ENCODE peak calls at places on chromosomes 13 and 19, in nine cellular contexts. O is uterus; C is bronchial epithelial cell; B is mucosa of descending colon; W is mammary epithelial cell; U is CD8-positive, alpha-beta T cell; N is dorsolateral prefrontal cortex; Q is lung; I is kidney. R is an unnamed sample.

GRCh38 chr13:40764587-40765403 is 6.2 kb downstream of the MRPS31 start:
- DNase-seq in U (no peak), O (no peak), B (peak; percentile 65), W (peak; percentile 40), Q (no peak), I (no peak), C (no peak), N (no peak), R (no peak)

GRCh38 chr19:39827216-39827615 is 6.7 kb downstream of the DYRK1B start:
- DNase-seq in O (no peak), B (no peak), C (no peak), Q (no peak), W (no peak), I (no peak), N (no peak), U (no peak), R (no peak)

GRCh38 chr13:42947925-42948324 is 44.1 kb downstream of the EPSTI1 start:
- DNase-seq in N (no peak), W (no peak), U (no peak), I (no peak), Q (no peak), C (no peak), B (no peak), O (no peak), R (no peak)

GRCh38 chr13:105773887-105774538 is 761.4 kb downstream of the EFNB2 start:
- DNase-seq in U (no peak), W (no peak), I (no peak), C (peak; percentile 83), N (no peak), O (no peak), B (no peak), Q (no peak), R (peak; percentile 12)

GRCh38 chr19:18274303-18274775 is at the start of gene IQCN:
- DNase-seq in W (no peak), N (no peak), U (no peak), I (no peak), C (peak; percentile 48), B (peak; percentile 62), O (peak; percentile 57), Q (no peak), R (peak; percentile 55)

GRCh38 chr13:42001580-42001979 is 40.7 kb upstream of the VWA8 start:
- DNase-seq in U (no peak), W (peak; percentile 75), B (no peak), N (no peak), C (peak; percentile 89), O (peak; percentile 72), I (no peak), Q (peak; percentile 57), R (peak; percentile 89)

GRCh38 chr13:102405499-102406079 is 3.7 kb upstream of the FGF14 start:
- DNase-seq in C (no peak), Q (no peak), N (no peak), W (peak; percentile 3), B (no peak), I (no peak), U (no peak), O (no peak), R (peak; percentile 27)

GRCh38 chr13:68125087-68125480 is 894.9 kb upstream of the PCDH9 start:
- DNase-seq in O (no peak), U (no peak), I (no peak), C (peak; percentile 69), Q (no peak), B (no peak), W (peak; percentile 62), N (no peak), R (no peak)

GRCh38 chr13:34900288-34900739 is 41.8 kb upstream of the NBEA start:
- DNase-seq in N (no peak), B (no peak), W (no peak), U (no peak), I (no peak), O (no peak), C (no peak), Q (no peak), R (no peak)

GRCh38 chr19:28242317-28242927 is 970.5 kb downstream of the UQCRFS1 start:
- DNase-seq in U (no peak), O (no peak), W (peak; percentile 2), Q (no peak), N (no peak), I (no peak), B (peak; percentile 69), C (peak; percentile 0), R (peak; percentile 65)

GRCh38 chr19:30927705-30928104 is 421.5 kb downstream of the TSHZ3 start:
- DNase-seq in Q (no peak), B (no peak), C (no peak), W (no peak), U (no peak), I (no peak), O (no peak), N (no peak), R (no peak)

GRCh38 chr13:55517312-55517711 is 1623.4 kb upstream of the PRR20A start:
- DNase-seq in C (no peak), O (no peak), U (no peak), B (no peak), I (no peak), W (no peak), N (no peak), Q (no peak), R (no peak)

GRCh38 chr19:12064266-12065099 is at the start of gene ZNF844:
- DNase-seq in O (peak; percentile 95), Q (peak; percentile 98), U (peak; percentile 63), B (peak; percentile 99), I (peak; percentile 99), C (peak; percentile 56), N (peak; percentile 97), W (peak; percentile 43), R (peak; percentile 94)

GRCh38 chr13:91406619-91407018 is 8.2 kb downstream of the GPC5 start:
- DNase-seq in Q (no peak), U (no peak), W (peak; percentile 21), B (peak; percentile 37), I (no peak), O (no peak), C (peak; percentile 36), N (no peak), R (peak; percentile 65)

GRCh38 chr19:46288896-46289588 is 7.8 kb upstream of the HIF3A start:
- DNase-seq in O (no peak), B (no peak), U (no peak), Q (peak; percentile 32), C (peak; percentile 97), I (no peak), N (no peak), W (peak; percentile 94), R (peak; percentile 93)

GRCh38 chr13:36965767-36966166 is 33.4 kb downstream of the ALG5 start:
- DNase-seq in W (peak; percentile 88), O (no peak), C (peak; percentile 95), N (no peak), U (no peak), Q (no peak), I (no peak), B (no peak), R (peak; percentile 92)

GRCh38 chr19:16148443-16149045 is 5.1 kb downstream of the HSH2D start:
- DNase-seq in U (no peak), O (no peak), Q (no peak), I (no peak), B (no peak), N (no peak), W (no peak), C (no peak), R (no peak)

GRCh38 chr19:1503089-1503924 is 9.5 kb downstream of the ADAMTSL5 start:
- DNase-seq in C (no peak), Q (no peak), N (peak; percentile 58), W (no peak), B (peak; percentile 76), O (peak; percentile 61), U (peak; percentile 41), I (no peak), R (peak; percentile 49)

GRCh38 chr13:104318121-104318520 is 1251.9 kb upstream of the SLC10A2 start:
- DNase-seq in W (peak; percentile 34), U (no peak), C (peak; percentile 22), O (no peak), B (no peak), I (no peak), Q (no peak), N (no peak), R (peak; percentile 68)

GRCh38 chr19:45113628-45114027 is 20.6 kb downstream of the PPP1R37 start:
- DNase-seq in Q (no peak), W (no peak), I (no peak), B (peak; percentile 77), C (peak; percentile 29), N (no peak), U (no peak), O (no peak), R (no peak)

GRCh38 chr13:65911546-65912193 is 1318.5 kb downstream of the PCDH9 start:
- DNase-seq in B (no peak), U (no peak), N (no peak), O (no peak), W (no peak), I (no peak), Q (no peak), C (no peak), R (peak; percentile 19)
- H3K4me3 ChIP-seq in B (no peak overlapping the region), U (no peak overlapping the region), N (no peak overlapping the region), O (no peak overlapping the region), W (no peak overlapping the region), I (no peak overlapping the region), Q (no peak overlapping the region), C (no peak overlapping the region), R (no peak overlapping the region)

DNA sequence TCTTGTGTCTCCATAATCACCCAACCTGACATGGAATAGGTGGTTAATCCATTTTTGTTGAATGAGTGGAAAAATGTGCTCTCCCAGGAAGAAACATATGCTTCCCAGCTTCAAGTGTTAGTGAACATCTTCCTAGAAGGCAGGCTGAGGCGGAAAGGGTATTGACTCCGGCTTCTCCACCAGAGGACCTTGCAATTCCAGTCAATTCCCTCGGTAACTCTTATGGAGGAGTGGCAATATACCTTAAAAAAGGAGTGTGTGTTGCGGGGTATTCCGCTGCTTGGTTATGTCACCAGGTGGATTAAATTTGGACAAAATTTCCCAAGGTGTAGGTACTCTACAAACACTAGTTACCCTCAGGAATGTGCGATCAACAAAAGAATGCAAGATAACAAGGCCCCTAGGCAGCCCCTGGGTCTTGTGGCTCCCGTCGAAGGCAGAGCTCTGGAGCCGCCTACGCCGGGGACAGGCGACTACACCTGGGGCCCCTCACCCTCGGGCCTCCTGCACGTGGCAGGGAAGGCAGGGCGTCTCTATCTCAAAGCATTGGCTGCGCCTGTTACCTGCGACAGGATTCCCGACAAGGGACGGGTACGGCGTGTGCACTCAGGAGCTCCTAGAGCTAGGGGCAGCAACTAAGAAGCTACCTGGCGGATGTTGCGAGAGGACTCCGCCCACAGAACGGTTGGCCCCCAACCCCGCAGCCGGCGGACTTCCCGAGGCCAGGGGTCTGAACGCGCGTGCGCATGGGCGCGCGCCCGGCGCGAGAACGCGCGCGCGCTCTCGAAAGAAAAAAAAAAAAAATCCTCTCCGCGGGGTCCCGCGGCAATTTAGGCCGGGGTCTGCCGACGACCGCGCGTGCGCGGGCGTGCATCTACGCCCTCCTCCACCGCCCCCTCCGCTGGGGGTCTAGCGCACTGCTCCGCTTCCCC is at the start of gene WDR87:
- DNase-seq in W (peak; percentile 31), B (peak; percentile 55), U (peak; percentile 36), N (no peak), I (peak; percentile 79), C (peak; percentile 35), O (peak; percentile 25), Q (peak; percentile 40), R (peak; percentile 16)
- TF ChIP-seq CTCF in W (no peak), B (no peak), U (no peak), N (no peak), I (no peak), C (peak; percentile 13), O (no peak), Q (no peak), R (no peak)

GRCh38 chr19:8459520-8460260 is 14.9 kb downstream of the HNRNPM start:
- DNase-seq in I (no peak), U (no peak), B (no peak), N (no peak), C (peak; percentile 55), O (no peak), W (no peak), Q (no peak), R (peak; percentile 89)
- H3K4me3 ChIP-seq in I (no peak overlapping the region), U (no peak overlapping the region), B (no peak overlapping the region), N (no peak overlapping the region), C (no peak overlapping the region), O (no peak overlapping the region), W (no peak overlapping the region), Q (no peak overlapping the region), R (no peak overlapping the region)

GRCh38 chr13:45269204-45269603 is 68.4 kb upstream of the KCTD4 start:
- DNase-seq in Q (no peak), N (no peak), B (no peak), W (peak; percentile 34), I (no peak), U (no peak), C (peak; percentile 18), O (no peak), R (peak; percentile 27)
- TF ChIP-seq CTCF in Q (no peak), N (no peak), B (no peak), W (no peak), I (no peak), U (no peak), C (no peak), O (no peak), R (no peak)